ENCODE peak calls at places on chromosomes 16 and 17, in eight cellular contexts. One of them, this sample, is unnamed. For H3K36me3, the result is how much of the 10 kb centered on the place peaks cover.

GRCh38 chr16:83648347-83648746 is 159.4 kb upstream of the HSBP1 start:
- DNase-seq in GM06990: no peak
- DNase-seq in ascending aorta: no peak
- DNase-seq in tibial artery: no peak
- DNase-seq in fibroblast of lung: no peak
- DNase-seq in lower lobe of right lung: no peak
- DNase-seq in ovary: no peak
- DNase-seq in kidney: no peak
- DNase-seq in this sample: no peak

GRCh38 chr16:58661199-58661830 is 23.3 kb downstream of the SLC38A7 start:
- DNase-seq in ovary: no peak
- DNase-seq in lower lobe of right lung: no peak
- DNase-seq in kidney: no peak
- DNase-seq in fibroblast of lung: peak
- DNase-seq in tibial artery: no peak
- DNase-seq in GM06990: no peak
- DNase-seq in ascending aorta: peak
- DNase-seq in this sample: peak

GRCh38 chr17:43823350-43824084 is 9.4 kb downstream of the MPP3 start:
- DNase-seq in ascending aorta: no peak
- DNase-seq in ovary: no peak
- DNase-seq in kidney: no peak
- DNase-seq in fibroblast of lung: no peak
- DNase-seq in GM06990: no peak
- DNase-seq in tibial artery: no peak
- DNase-seq in lower lobe of right lung: peak
- DNase-seq in this sample: peak

GRCh38 chr17:40340880-40341807 is 23.4 kb downstream of the GJD3 start:
- DNase-seq in ovary: peak
- DNase-seq in ascending aorta: peak
- DNase-seq in GM06990: peak
- DNase-seq in lower lobe of right lung: peak
- DNase-seq in tibial artery: peak
- DNase-seq in kidney: peak
- DNase-seq in fibroblast of lung: peak
- DNase-seq in this sample: peak

GRCh38 chr16:84617068-84617630 is 729 bp downstream of the COTL1 start:
- DNase-seq in kidney: peak
- DNase-seq in lower lobe of right lung: peak
- DNase-seq in ovary: no peak
- DNase-seq in ascending aorta: peak
- DNase-seq in GM06990: peak
- DNase-seq in tibial artery: no peak
- DNase-seq in fibroblast of lung: no peak
- DNase-seq in this sample: no peak

GRCh38 chr17:45432405-45433113 is at the start of gene ARHGAP27:
- DNase-seq in tibial artery: no peak
- DNase-seq in GM06990: no peak
- DNase-seq in fibroblast of lung: peak
- DNase-seq in ascending aorta: no peak
- DNase-seq in lower lobe of right lung: peak
- DNase-seq in kidney: peak
- DNase-seq in ovary: no peak
- DNase-seq in this sample: peak

GRCh38 chr17:78777886-78778285 is 4.2 kb downstream of the CYTH1 start:
- DNase-seq in lower lobe of right lung: no peak
- DNase-seq in kidney: no peak
- DNase-seq in ovary: no peak
- DNase-seq in tibial artery: no peak
- DNase-seq in ascending aorta: no peak
- DNase-seq in GM06990: no peak
- DNase-seq in fibroblast of lung: no peak
- DNase-seq in this sample: no peak

GRCh38 chr16:8963825-8964441 is at the start of gene USP7:
- DNase-seq in tibial artery: peak
- DNase-seq in kidney: peak
- DNase-seq in ovary: peak
- DNase-seq in lower lobe of right lung: peak
- DNase-seq in ascending aorta: peak
- DNase-seq in GM06990: peak
- DNase-seq in fibroblast of lung: peak
- DNase-seq in this sample: peak

GRCh38 chr17:75707096-75707720 is 14.1 kb upstream of the ITGB4 start:
- DNase-seq in ascending aorta: no peak
- DNase-seq in tibial artery: peak
- DNase-seq in fibroblast of lung: peak
- DNase-seq in kidney: peak
- DNase-seq in ovary: no peak
- DNase-seq in lower lobe of right lung: no peak
- DNase-seq in GM06990: no peak
- DNase-seq in this sample: no peak

GRCh38 chr17:700504-701094 is 14.0 kb downstream of the VPS53 start:
- DNase-seq in lower lobe of right lung: no peak
- DNase-seq in ovary: no peak
- DNase-seq in GM06990: no peak
- DNase-seq in fibroblast of lung: peak
- DNase-seq in tibial artery: no peak
- DNase-seq in ascending aorta: no peak
- DNase-seq in kidney: no peak
- DNase-seq in this sample: no peak

GRCh38 chr17:34254651-34255380 is at the start of gene CCL2:
- DNase-seq in ascending aorta: peak
- DNase-seq in lower lobe of right lung: peak
- DNase-seq in tibial artery: peak
- DNase-seq in fibroblast of lung: peak
- DNase-seq in ovary: peak
- DNase-seq in kidney: peak
- DNase-seq in GM06990: no peak
- DNase-seq in this sample: peak

GRCh38 chr17:83174859-83175550 is 95.6 kb downstream of the METRNL start:
- DNase-seq in kidney: no peak
- DNase-seq in lower lobe of right lung: no peak
- DNase-seq in ascending aorta: peak
- DNase-seq in ovary: no peak
- DNase-seq in tibial artery: no peak
- DNase-seq in fibroblast of lung: no peak
- DNase-seq in GM06990: peak
- DNase-seq in this sample: no peak

GRCh38 chr17:83175551-83176271 is 96.3 kb downstream of the METRNL start:
- DNase-seq in tibial artery: no peak
- DNase-seq in GM06990: no peak
- DNase-seq in ascending aorta: no peak
- DNase-seq in fibroblast of lung: no peak
- DNase-seq in lower lobe of right lung: no peak
- DNase-seq in kidney: no peak
- DNase-seq in ovary: no peak
- DNase-seq in this sample: no peak

GRCh38 chr17:83176272-83176955 is 97.0 kb downstream of the METRNL start:
- DNase-seq in lower lobe of right lung: no peak
- DNase-seq in ascending aorta: no peak
- DNase-seq in kidney: no peak
- DNase-seq in GM06990: no peak
- DNase-seq in fibroblast of lung: no peak
- DNase-seq in tibial artery: no peak
- DNase-seq in ovary: no peak
- DNase-seq in this sample: peak

GRCh38 chr17:83173180-83173996 is 94.0 kb downstream of the METRNL start:
- DNase-seq in tibial artery: no peak
- DNase-seq in GM06990: no peak
- DNase-seq in kidney: peak
- DNase-seq in ovary: peak
- DNase-seq in lower lobe of right lung: no peak
- DNase-seq in fibroblast of lung: no peak
- DNase-seq in ascending aorta: no peak
- DNase-seq in this sample: no peak

DNA sequence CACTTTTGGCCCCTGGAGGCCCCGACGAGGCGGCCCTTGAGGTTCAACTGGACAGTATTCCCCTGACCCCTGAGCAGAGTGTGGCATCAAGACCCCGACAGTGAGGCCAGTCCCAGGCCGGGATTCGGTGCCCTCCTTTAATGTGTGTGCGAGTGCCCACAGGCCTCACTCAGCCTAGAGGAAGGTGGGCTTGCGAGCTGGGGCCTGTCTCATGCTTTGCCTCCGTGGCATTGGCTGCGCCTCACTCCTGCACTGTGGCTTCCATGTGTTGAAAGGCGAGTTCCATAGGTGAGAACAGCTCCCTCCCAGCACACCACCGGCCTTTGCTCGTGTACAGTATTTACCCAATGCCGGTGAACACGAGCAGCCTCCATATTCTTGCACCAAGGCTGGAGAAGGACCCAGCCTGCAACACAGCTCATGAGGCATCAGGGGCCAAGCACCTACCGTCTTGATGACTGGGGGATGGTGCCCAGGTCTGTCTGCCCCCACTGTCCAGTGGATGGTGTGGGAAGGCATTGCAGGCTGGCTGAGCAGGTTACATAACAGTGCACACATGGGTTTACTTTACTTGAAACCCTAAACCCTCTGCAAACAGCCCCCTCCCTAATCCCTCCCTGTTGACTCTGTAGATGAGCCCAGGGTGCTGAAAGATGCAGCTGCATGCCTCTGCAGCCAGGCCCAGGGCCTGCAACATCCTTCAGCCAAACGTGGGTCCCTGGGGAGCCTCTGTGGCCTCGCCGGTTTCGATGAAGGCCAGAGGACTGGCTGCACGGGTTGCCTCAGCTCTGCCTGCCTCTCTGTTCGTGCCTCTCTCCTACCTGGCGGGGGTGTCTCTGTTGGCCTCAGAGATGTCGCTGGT is 94.8 kb downstream of the METRNL start:
- DNase-seq in tibial artery: no peak
- DNase-seq in ascending aorta: no peak
- DNase-seq in kidney: peak
- DNase-seq in fibroblast of lung: no peak
- DNase-seq in ovary: peak
- DNase-seq in GM06990: peak
- DNase-seq in lower lobe of right lung: no peak
- DNase-seq in this sample: peak
- TF ChIP-seq CTCF in tibial artery: no peak
- TF ChIP-seq CTCF in ascending aorta: no peak
- TF ChIP-seq CTCF in kidney: no peak
- TF ChIP-seq CTCF in fibroblast of lung: no peak
- TF ChIP-seq CTCF in ovary: no peak
- TF ChIP-seq CTCF in GM06990: no peak
- TF ChIP-seq CTCF in lower lobe of right lung: no peak
- TF ChIP-seq CTCF in this sample: no peak

GRCh38 chr16:49992825-49993224 is 32.2 kb upstream of the CNEP1R1 start:
- DNase-seq in ovary: no peak
- DNase-seq in ascending aorta: no peak
- DNase-seq in kidney: no peak
- DNase-seq in fibroblast of lung: no peak
- DNase-seq in GM06990: no peak
- DNase-seq in tibial artery: no peak
- DNase-seq in lower lobe of right lung: no peak
- DNase-seq in this sample: no peak

GRCh38 chr16:49986351-49987124 is 38.5 kb upstream of the CNEP1R1 start:
- DNase-seq in kidney: no peak
- DNase-seq in GM06990: no peak
- DNase-seq in tibial artery: no peak
- DNase-seq in ovary: no peak
- DNase-seq in fibroblast of lung: peak
- DNase-seq in lower lobe of right lung: no peak
- DNase-seq in ascending aorta: no peak
- DNase-seq in this sample: no peak

GRCh38 chr16:49987381-49987780 is 37.6 kb upstream of the CNEP1R1 start:
- DNase-seq in GM06990: no peak
- DNase-seq in ascending aorta: no peak
- DNase-seq in fibroblast of lung: no peak
- DNase-seq in tibial artery: no peak
- DNase-seq in kidney: no peak
- DNase-seq in ovary: no peak
- DNase-seq in lower lobe of right lung: no peak
- DNase-seq in this sample: no peak
- H3K36me3 ChIP-seq in GM06990: under half
- H3K36me3 ChIP-seq in ascending aorta: under half
- H3K36me3 ChIP-seq in fibroblast of lung: under half
- H3K36me3 ChIP-seq in tibial artery: under half
- H3K36me3 ChIP-seq in kidney: under half
- H3K36me3 ChIP-seq in ovary: under half
- H3K36me3 ChIP-seq in lower lobe of right lung: under half
- H3K36me3 ChIP-seq in this sample: under half

DNA sequence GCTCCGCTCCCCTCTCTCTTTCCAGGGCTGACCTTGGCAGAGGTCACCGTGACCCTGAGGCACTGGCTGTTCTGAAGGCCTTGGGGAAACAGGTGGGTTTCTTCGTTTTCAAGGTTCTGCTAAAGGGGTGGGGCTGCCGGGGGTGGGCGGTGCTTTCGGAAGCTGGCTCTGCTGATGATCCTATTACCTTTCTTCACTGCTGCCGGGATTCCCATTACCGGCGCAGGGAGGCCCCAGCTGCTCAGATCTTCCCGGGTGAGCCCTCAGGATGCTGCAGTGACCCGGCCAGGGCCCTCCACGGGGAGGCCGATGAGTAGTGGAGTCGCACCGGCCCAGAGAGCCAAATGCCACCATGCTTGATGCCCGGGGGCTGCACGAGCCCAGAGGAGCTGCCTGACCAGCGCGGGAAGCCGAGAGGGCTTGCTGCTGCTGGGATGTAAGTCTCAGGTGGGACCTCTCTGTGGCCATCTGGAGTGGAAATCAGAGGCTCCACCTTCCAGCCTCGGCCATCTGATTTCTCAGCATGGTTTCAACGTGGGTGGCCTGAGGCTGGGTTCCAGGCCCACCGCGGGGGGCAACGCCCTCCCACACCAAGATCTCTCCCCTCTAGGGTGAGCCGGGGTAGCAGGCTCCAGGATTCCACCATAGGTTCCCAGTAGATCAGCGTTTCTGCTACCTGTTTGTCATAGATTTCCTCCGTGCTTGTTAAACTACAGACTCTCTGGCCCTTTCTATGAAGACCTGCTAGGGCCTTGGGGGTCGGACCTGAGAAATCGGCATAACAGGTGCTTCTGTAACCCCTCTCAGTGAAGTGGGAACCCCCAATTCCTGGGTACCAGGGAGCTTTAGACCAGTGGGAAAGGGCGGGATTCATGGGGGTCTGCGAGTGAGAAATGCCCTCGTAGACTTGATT is 21.6 kb upstream of the ADCY7 start:
- DNase-seq in fibroblast of lung: no peak
- DNase-seq in ovary: peak
- DNase-seq in kidney: no peak
- DNase-seq in tibial artery: no peak
- DNase-seq in GM06990: no peak
- DNase-seq in lower lobe of right lung: no peak
- DNase-seq in ascending aorta: no peak
- DNase-seq in this sample: no peak
- H3K4me3 ChIP-seq in fibroblast of lung: peak
- H3K4me3 ChIP-seq in ovary: peak
- H3K4me3 ChIP-seq in kidney: no peak
- H3K4me3 ChIP-seq in tibial artery: peak
- H3K4me3 ChIP-seq in GM06990: no peak
- H3K4me3 ChIP-seq in lower lobe of right lung: peak
- H3K4me3 ChIP-seq in ascending aorta: peak
- H3K4me3 ChIP-seq in this sample: no peak

GRCh38 chr17:8994319-8994718 is 27.0 kb upstream of the NTN1 start:
- DNase-seq in fibroblast of lung: peak
- DNase-seq in kidney: peak
- DNase-seq in GM06990: peak
- DNase-seq in ovary: peak
- DNase-seq in ascending aorta: peak
- DNase-seq in tibial artery: peak
- DNase-seq in lower lobe of right lung: peak
- DNase-seq in this sample: peak
- TF ChIP-seq CTCF in fibroblast of lung: peak
- TF ChIP-seq CTCF in kidney: peak
- TF ChIP-seq CTCF in GM06990: peak
- TF ChIP-seq CTCF in ovary: no peak
- TF ChIP-seq CTCF in ascending aorta: peak
- TF ChIP-seq CTCF in tibial artery: peak
- TF ChIP-seq CTCF in lower lobe of right lung: peak
- TF ChIP-seq CTCF in this sample: peak

This sample was measured in testis.